ENCODE peak calls at places on chromosome 21, in four cellular contexts. One of them, this sample, is unnamed.

GRCh38 chr21:39001341-39001740 is 181.9 kb downstream of the PSMG1 start:
- DNase-seq in H4: no peak
- DNase-seq in ureter: no peak
- DNase-seq in stimulated activated CD4-positive, alpha-beta T cell treated with anti-CD3 and anti-CD28 coated beads, TNF-alpha, amount 100 ng/mL, for 24 hours: no peak
- DNase-seq in this sample: no peak

GRCh38 chr21:31218830-31219608 is 125.0 kb downstream of the TIAM1 start:
- DNase-seq in H4: peak; percentile 40
- DNase-seq in ureter: peak; percentile 50
- DNase-seq in stimulated activated CD4-positive, alpha-beta T cell treated with anti-CD3 and anti-CD28 coated beads, TNF-alpha, amount 100 ng/mL, for 24 hours: no peak
- DNase-seq in this sample: peak; percentile 78

GRCh38 chr21:35635261-35635660 is 425.1 kb downstream of the SETD4 start:
- DNase-seq in H4: no peak
- DNase-seq in ureter: no peak
- DNase-seq in stimulated activated CD4-positive, alpha-beta T cell treated with anti-CD3 and anti-CD28 coated beads, TNF-alpha, amount 100 ng/mL, for 24 hours: no peak
- DNase-seq in this sample: no peak

GRCh38 chr21:45839274-45839673 is 142.3 kb upstream of the COL6A1 start:
- DNase-seq in H4: no peak
- DNase-seq in ureter: no peak
- DNase-seq in stimulated activated CD4-positive, alpha-beta T cell treated with anti-CD3 and anti-CD28 coated beads, TNF-alpha, amount 100 ng/mL, for 24 hours: no peak
- DNase-seq in this sample: no peak

GRCh38 chr21:44348861-44349260 is 4.6 kb upstream of the TRPM2 start:
- DNase-seq in H4: no peak
- DNase-seq in ureter: no peak
- DNase-seq in stimulated activated CD4-positive, alpha-beta T cell treated with anti-CD3 and anti-CD28 coated beads, TNF-alpha, amount 100 ng/mL, for 24 hours: no peak
- DNase-seq in this sample: no peak

GRCh38 chr21:44087426-44088400 is 19.5 kb upstream of the PWP2 start:
- DNase-seq in H4: no peak
- DNase-seq in ureter: peak; percentile 41
- DNase-seq in stimulated activated CD4-positive, alpha-beta T cell treated with anti-CD3 and anti-CD28 coated beads, TNF-alpha, amount 100 ng/mL, for 24 hours: no peak
- DNase-seq in this sample: no peak

GRCh38 chr21:42677339-42678117 is 24.1 kb downstream of the PDE9A start:
- DNase-seq in H4: peak; percentile 69
- DNase-seq in ureter: no peak
- DNase-seq in stimulated activated CD4-positive, alpha-beta T cell treated with anti-CD3 and anti-CD28 coated beads, TNF-alpha, amount 100 ng/mL, for 24 hours: no peak
- DNase-seq in this sample: no peak

GRCh38 chr21:17613242-17613676 is 558 bp upstream of the BTG3 start:
- DNase-seq in H4: no peak
- DNase-seq in ureter: peak; percentile 52
- DNase-seq in stimulated activated CD4-positive, alpha-beta T cell treated with anti-CD3 and anti-CD28 coated beads, TNF-alpha, amount 100 ng/mL, for 24 hours: no peak
- DNase-seq in this sample: peak; percentile 70

This sample was measured in right atrium auricular region.